ENCODE peak calls at places on chromosomes 12 and 14, in ten cellular contexts. One of them, this sample, is unnamed.

GRCh38 chr12:111304642-111305071 is 64.2 kb downstream of the PHETA1 start:
- DNase-seq in LNCaP clone FGC: no peak
- DNase-seq in astrocyte of the spinal cord: peak; percentile 8
- DNase-seq in BJ: no peak
- DNase-seq in fibroblast of mammary gland: peak; percentile 19
- DNase-seq in Peyer's patch: no peak
- DNase-seq in spleen: no peak
- DNase-seq in OCI-LY7: peak; percentile 57
- DNase-seq in astrocyte: no peak
- DNase-seq in Panc1: no peak
- DNase-seq in this sample: peak; percentile 37

GRCh38 chr12:57620245-57620935 is 9.2 kb downstream of the ARHGEF25 start:
- DNase-seq in spleen: no peak
- DNase-seq in Panc1: no peak
- DNase-seq in astrocyte: no peak
- DNase-seq in LNCaP clone FGC: no peak
- DNase-seq in fibroblast of mammary gland: no peak
- DNase-seq in Peyer's patch: no peak
- DNase-seq in astrocyte of the spinal cord: no peak
- DNase-seq in BJ: no peak
- DNase-seq in OCI-LY7: no peak
- DNase-seq in this sample: no peak

GRCh38 chr14:76346391-76347160 is 29.4 kb upstream of the ESRRB start:
- DNase-seq in astrocyte of the spinal cord: no peak
- DNase-seq in LNCaP clone FGC: no peak
- DNase-seq in fibroblast of mammary gland: no peak
- DNase-seq in OCI-LY7: no peak
- DNase-seq in spleen: peak; percentile 58
- DNase-seq in Panc1: no peak
- DNase-seq in Peyer's patch: no peak
- DNase-seq in BJ: no peak
- DNase-seq in astrocyte: no peak
- DNase-seq in this sample: no peak

GRCh38 chr14:69763761-69764510 is 3.0 kb upstream of the SRSF5 start:
- DNase-seq in astrocyte: no peak
- DNase-seq in Panc1: no peak
- DNase-seq in astrocyte of the spinal cord: no peak
- DNase-seq in spleen: no peak
- DNase-seq in fibroblast of mammary gland: peak; percentile 16
- DNase-seq in BJ: no peak
- DNase-seq in OCI-LY7: no peak
- DNase-seq in LNCaP clone FGC: no peak
- DNase-seq in Peyer's patch: no peak
- DNase-seq in this sample: no peak

GRCh38 chr12:106300761-106301160 is 1.8 kb upstream of the TCP11L2 start:
- DNase-seq in spleen: no peak
- DNase-seq in LNCaP clone FGC: no peak
- DNase-seq in OCI-LY7: no peak
- DNase-seq in astrocyte of the spinal cord: no peak
- DNase-seq in Panc1: no peak
- DNase-seq in fibroblast of mammary gland: no peak
- DNase-seq in BJ: no peak
- DNase-seq in Peyer's patch: no peak
- DNase-seq in astrocyte: no peak
- DNase-seq in this sample: no peak

GRCh38 chr12:69130064-69130463 is 109.3 kb upstream of the CPSF6 start:
- DNase-seq in Peyer's patch: no peak
- DNase-seq in BJ: no peak
- DNase-seq in LNCaP clone FGC: no peak
- DNase-seq in Panc1: no peak
- DNase-seq in fibroblast of mammary gland: peak; percentile 30
- DNase-seq in OCI-LY7: no peak
- DNase-seq in astrocyte: no peak
- DNase-seq in spleen: no peak
- DNase-seq in astrocyte of the spinal cord: no peak
- DNase-seq in this sample: no peak

GRCh38 chr12:108714866-108715265 is 16.5 kb downstream of the CORO1C start:
- DNase-seq in BJ: no peak
- DNase-seq in Peyer's patch: no peak
- DNase-seq in LNCaP clone FGC: no peak
- DNase-seq in astrocyte: no peak
- DNase-seq in fibroblast of mammary gland: no peak
- DNase-seq in OCI-LY7: no peak
- DNase-seq in spleen: no peak
- DNase-seq in astrocyte of the spinal cord: no peak
- DNase-seq in Panc1: no peak
- DNase-seq in this sample: no peak

GRCh38 chr12:69329669-69330428 is 18.3 kb upstream of the LYZ start:
- DNase-seq in BJ: no peak
- DNase-seq in Panc1: no peak
- DNase-seq in astrocyte of the spinal cord: no peak
- DNase-seq in astrocyte: no peak
- DNase-seq in LNCaP clone FGC: no peak
- DNase-seq in OCI-LY7: peak; percentile 47
- DNase-seq in Peyer's patch: no peak
- DNase-seq in spleen: no peak
- DNase-seq in fibroblast of mammary gland: no peak
- DNase-seq in this sample: no peak

GRCh38 chr12:69570545-69571399 is 14.5 kb upstream of the CCT2 start:
- DNase-seq in fibroblast of mammary gland: peak; percentile 77
- DNase-seq in OCI-LY7: peak; percentile 75
- DNase-seq in astrocyte: peak; percentile 55
- DNase-seq in BJ: no peak
- DNase-seq in LNCaP clone FGC: no peak
- DNase-seq in spleen: no peak
- DNase-seq in Panc1: no peak
- DNase-seq in astrocyte of the spinal cord: peak; percentile 76
- DNase-seq in Peyer's patch: no peak
- DNase-seq in this sample: peak; percentile 59

GRCh38 chr12:63404611-63405010 is 253.6 kb upstream of the AVPR1A start:
- DNase-seq in astrocyte: no peak
- DNase-seq in LNCaP clone FGC: no peak
- DNase-seq in Panc1: no peak
- DNase-seq in spleen: no peak
- DNase-seq in OCI-LY7: no peak
- DNase-seq in fibroblast of mammary gland: no peak
- DNase-seq in astrocyte of the spinal cord: no peak
- DNase-seq in Peyer's patch: no peak
- DNase-seq in BJ: no peak
- DNase-seq in this sample: no peak

GRCh38 chr12:11228268-11228879 is 41.1 kb downstream of the PRB3 start:
- DNase-seq in LNCaP clone FGC: peak; percentile 32
- DNase-seq in fibroblast of mammary gland: peak; percentile 31
- DNase-seq in spleen: no peak
- DNase-seq in BJ: no peak
- DNase-seq in astrocyte of the spinal cord: peak; percentile 54
- DNase-seq in Panc1: peak; percentile 39
- DNase-seq in OCI-LY7: peak; percentile 45
- DNase-seq in astrocyte: peak; percentile 2
- DNase-seq in Peyer's patch: no peak
- DNase-seq in this sample: peak; percentile 72

GRCh38 chr14:77707355-77707723 is 484 bp downstream of the ALKBH1 start:
- DNase-seq in BJ: no peak
- DNase-seq in Panc1: peak; percentile 13
- DNase-seq in spleen: no peak
- DNase-seq in LNCaP clone FGC: peak; percentile 26
- DNase-seq in fibroblast of mammary gland: peak; percentile 60
- DNase-seq in astrocyte: peak; percentile 30
- DNase-seq in Peyer's patch: peak; percentile 54
- DNase-seq in astrocyte of the spinal cord: peak; percentile 43
- DNase-seq in OCI-LY7: peak; percentile 23
- DNase-seq in this sample: peak; percentile 4

GRCh38 chr14:37411079-37411735 is 183.8 kb downstream of the FOXA1 start:
- DNase-seq in fibroblast of mammary gland: no peak
- DNase-seq in BJ: no peak
- DNase-seq in LNCaP clone FGC: peak; percentile 83
- DNase-seq in OCI-LY7: no peak
- DNase-seq in astrocyte of the spinal cord: no peak
- DNase-seq in spleen: no peak
- DNase-seq in Panc1: no peak
- DNase-seq in astrocyte: no peak
- DNase-seq in Peyer's patch: no peak
- DNase-seq in this sample: no peak

GRCh38 chr12:64392221-64392620 is 1.7 kb upstream of the C12orf56 start:
- DNase-seq in astrocyte of the spinal cord: peak; percentile 59
- DNase-seq in Panc1: no peak
- DNase-seq in BJ: no peak
- DNase-seq in OCI-LY7: peak; percentile 24
- DNase-seq in Peyer's patch: no peak
- DNase-seq in fibroblast of mammary gland: peak; percentile 71
- DNase-seq in astrocyte: peak; percentile 30
- DNase-seq in LNCaP clone FGC: no peak
- DNase-seq in spleen: no peak
- DNase-seq in this sample: peak; percentile 37

GRCh38 chr14:38238332-38238731 is 17.6 kb downstream of the CLEC14A start:
- DNase-seq in Panc1: no peak
- DNase-seq in spleen: no peak
- DNase-seq in astrocyte of the spinal cord: peak; percentile 15
- DNase-seq in BJ: no peak
- DNase-seq in LNCaP clone FGC: no peak
- DNase-seq in OCI-LY7: no peak
- DNase-seq in Peyer's patch: no peak
- DNase-seq in astrocyte: peak; percentile 5
- DNase-seq in fibroblast of mammary gland: peak; percentile 44
- DNase-seq in this sample: no peak

GRCh38 chr12:53225635-53226424 is 6.2 kb downstream of the RARG start:
- DNase-seq in astrocyte: no peak
- DNase-seq in spleen: peak; percentile 58
- DNase-seq in Peyer's patch: no peak
- DNase-seq in BJ: no peak
- DNase-seq in OCI-LY7: no peak
- DNase-seq in astrocyte of the spinal cord: no peak
- DNase-seq in Panc1: no peak
- DNase-seq in fibroblast of mammary gland: no peak
- DNase-seq in LNCaP clone FGC: no peak
- DNase-seq in this sample: no peak

GRCh38 chr14:94129758-94130414 is 482 bp upstream of the IFI27L2 start:
- DNase-seq in OCI-LY7: peak; percentile 40
- DNase-seq in fibroblast of mammary gland: peak; percentile 75
- DNase-seq in astrocyte of the spinal cord: peak; percentile 42
- DNase-seq in LNCaP clone FGC: no peak
- DNase-seq in Panc1: no peak
- DNase-seq in BJ: no peak
- DNase-seq in astrocyte: peak; percentile 35
- DNase-seq in Peyer's patch: no peak
- DNase-seq in spleen: no peak
- DNase-seq in this sample: no peak

GRCh38 chr14:105050551-105050897 is 14.7 kb downstream of the GPR132 start:
- DNase-seq in astrocyte of the spinal cord: no peak
- DNase-seq in BJ: no peak
- DNase-seq in fibroblast of mammary gland: no peak
- DNase-seq in Peyer's patch: peak; percentile 80
- DNase-seq in LNCaP clone FGC: no peak
- DNase-seq in OCI-LY7: no peak
- DNase-seq in Panc1: no peak
- DNase-seq in astrocyte: no peak
- DNase-seq in spleen: peak; percentile 74
- DNase-seq in this sample: no peak

GRCh38 chr14:93657875-93658274 is 130.4 kb downstream of the PRIMA1 start:
- DNase-seq in astrocyte: no peak
- DNase-seq in Panc1: no peak
- DNase-seq in fibroblast of mammary gland: no peak
- DNase-seq in spleen: no peak
- DNase-seq in Peyer's patch: no peak
- DNase-seq in astrocyte of the spinal cord: no peak
- DNase-seq in LNCaP clone FGC: no peak
- DNase-seq in BJ: no peak
- DNase-seq in OCI-LY7: no peak
- DNase-seq in this sample: no peak

DNA sequence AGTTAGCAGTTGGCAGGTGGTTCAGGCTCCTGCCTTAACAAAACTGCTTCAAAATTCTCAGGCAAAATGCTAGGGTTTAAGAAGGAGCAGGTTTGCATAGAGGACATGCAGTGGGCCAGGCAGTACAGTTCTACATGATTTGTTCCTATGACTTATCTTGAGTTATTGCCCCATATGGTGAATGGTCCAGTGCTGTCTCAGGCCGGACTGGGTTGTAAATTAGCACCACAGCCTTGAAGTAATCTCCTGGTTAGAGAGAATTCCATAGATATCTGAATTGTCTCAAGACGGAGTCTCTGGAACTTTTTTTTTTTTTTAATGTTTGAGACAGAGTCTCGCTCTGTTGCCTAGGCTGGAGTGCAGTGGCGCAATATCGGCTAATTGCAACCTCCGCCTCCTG is 11.8 kb upstream of the PRPF39 start:
- DNase-seq in BJ: no peak
- DNase-seq in Peyer's patch: no peak
- DNase-seq in LNCaP clone FGC: no peak
- DNase-seq in OCI-LY7: no peak
- DNase-seq in fibroblast of mammary gland: no peak
- DNase-seq in astrocyte of the spinal cord: no peak
- DNase-seq in spleen: no peak
- DNase-seq in astrocyte: no peak
- DNase-seq in Panc1: no peak
- DNase-seq in this sample: no peak
- TF ChIP-seq CTCF in BJ: no peak
- TF ChIP-seq CTCF in Peyer's patch: no peak
- TF ChIP-seq CTCF in LNCaP clone FGC: no peak
- TF ChIP-seq CTCF in OCI-LY7: no peak
- TF ChIP-seq CTCF in fibroblast of mammary gland: no peak
- TF ChIP-seq CTCF in astrocyte of the spinal cord: no peak
- TF ChIP-seq CTCF in spleen: no peak
- TF ChIP-seq CTCF in astrocyte: no peak
- TF ChIP-seq CTCF in Panc1: no peak
- TF ChIP-seq CTCF in this sample: no peak

GRCh38 chr14:73784065-73784987 is 67.3 kb upstream of the PTGR2 start:
- DNase-seq in Peyer's patch: peak; percentile 41
- DNase-seq in LNCaP clone FGC: no peak
- DNase-seq in spleen: peak; percentile 70
- DNase-seq in fibroblast of mammary gland: peak; percentile 90
- DNase-seq in astrocyte: peak; percentile 55
- DNase-seq in OCI-LY7: peak; percentile 41
- DNase-seq in BJ: no peak
- DNase-seq in astrocyte of the spinal cord: peak; percentile 35
- DNase-seq in Panc1: no peak
- DNase-seq in this sample: no peak
- TF ChIP-seq CTCF in Peyer's patch: no peak
- TF ChIP-seq CTCF in LNCaP clone FGC: no peak
- TF ChIP-seq CTCF in spleen: no peak
- TF ChIP-seq CTCF in fibroblast of mammary gland: no peak
- TF ChIP-seq CTCF in astrocyte: no peak
- TF ChIP-seq CTCF in OCI-LY7: no peak
- TF ChIP-seq CTCF in BJ: no peak
- TF ChIP-seq CTCF in astrocyte of the spinal cord: no peak
- TF ChIP-seq CTCF in Panc1: no peak
- TF ChIP-seq CTCF in this sample: no peak

GRCh38 chr12:44876554-44877275 is 600 bp upstream of the NELL2 start:
- DNase-seq in spleen: peak; percentile 74
- DNase-seq in fibroblast of mammary gland: peak; percentile 12
- DNase-seq in Panc1: no peak
- DNase-seq in astrocyte of the spinal cord: peak; percentile 38
- DNase-seq in LNCaP clone FGC: no peak
- DNase-seq in astrocyte: peak; percentile 22
- DNase-seq in BJ: no peak
- DNase-seq in Peyer's patch: peak; percentile 52
- DNase-seq in OCI-LY7: peak; percentile 22
- DNase-seq in this sample: peak; percentile 59
- TF ChIP-seq CTCF in spleen: no peak
- TF ChIP-seq CTCF in fibroblast of mammary gland: no peak
- TF ChIP-seq CTCF in Panc1: no peak
- TF ChIP-seq CTCF in astrocyte of the spinal cord: no peak
- TF ChIP-seq CTCF in LNCaP clone FGC: no peak
- TF ChIP-seq CTCF in astrocyte: no peak
- TF ChIP-seq CTCF in BJ: peak; percentile 4
- TF ChIP-seq CTCF in Peyer's patch: no peak
- TF ChIP-seq CTCF in OCI-LY7: peak; percentile 6
- TF ChIP-seq CTCF in this sample: no peak

GRCh38 chr12:132713123-132713522 is 2.5 kb downstream of the PGAM5 start:
- DNase-seq in astrocyte: no peak
- DNase-seq in spleen: no peak
- DNase-seq in LNCaP clone FGC: no peak
- DNase-seq in Panc1: no peak
- DNase-seq in OCI-LY7: no peak
- DNase-seq in fibroblast of mammary gland: no peak
- DNase-seq in Peyer's patch: no peak
- DNase-seq in BJ: no peak
- DNase-seq in astrocyte of the spinal cord: no peak
- DNase-seq in this sample: no peak
- TF ChIP-seq CTCF in astrocyte: no peak
- TF ChIP-seq CTCF in spleen: no peak
- TF ChIP-seq CTCF in LNCaP clone FGC: no peak
- TF ChIP-seq CTCF in Panc1: no peak
- TF ChIP-seq CTCF in OCI-LY7: no peak
- TF ChIP-seq CTCF in fibroblast of mammary gland: no peak
- TF ChIP-seq CTCF in Peyer's patch: no peak
- TF ChIP-seq CTCF in BJ: no peak
- TF ChIP-seq CTCF in astrocyte of the spinal cord: no peak
- TF ChIP-seq CTCF in this sample: no peak

This sample was measured in endothelial cell.